ENCODE peak calls at places on chromosomes 3 and 15, in ten cellular contexts. Q is thoracic aorta, D is psoas muscle, B is body of pancreas, F is small intestine, C is tibial artery, W is breast epithelium, E is H7, H is ovary, I is esophagus muscularis mucosa. L is an unnamed sample.

GRCh38 chr3:60047426-60048200 is 997.8 kb upstream of the CFAP20DC start:
- DNase-seq in E (no peak), I (peak; percentile 68), H (no peak), D (no peak), B (no peak), Q (no peak), F (peak; percentile 13), W (no peak), C (no peak), L (no peak)

GRCh38 chr15:85770014-85770721 is 24.6 kb downstream of the KLHL25 start:
- DNase-seq in I (no peak), C (no peak), E (peak; percentile 41), F (no peak), Q (no peak), H (no peak), D (no peak), W (no peak), B (no peak), L (no peak)

GRCh38 chr3:194777729-194778128 is 92.0 kb downstream of the FAM43A start:
- DNase-seq in E (no peak), F (no peak), W (no peak), H (no peak), D (no peak), I (no peak), C (no peak), Q (no peak), B (no peak), L (no peak)

GRCh38 chr3:126985143-126985985 is 2.4 kb downstream of the PLXNA1 start:
- DNase-seq in D (no peak), C (no peak), F (no peak), Q (no peak), W (no peak), H (no peak), B (no peak), E (peak; percentile 82), I (no peak), L (no peak)

GRCh38 chr3:132660745-132661067 is 577 bp downstream of the UBA5 start:
- DNase-seq in Q (no peak), W (no peak), H (no peak), F (no peak), C (no peak), E (no peak), D (no peak), B (no peak), I (no peak), L (no peak)

GRCh38 chr15:70492240-70493177 is 270.8 kb downstream of the UACA start:
- DNase-seq in D (peak; percentile 57), C (no peak), W (no peak), B (peak; percentile 34), I (no peak), F (peak; percentile 66), Q (no peak), E (no peak), H (no peak), L (peak; percentile 97)

GRCh38 chr15:80773122-80773551 is 6.0 kb upstream of the CEMIP start:
- DNase-seq in F (no peak), D (no peak), I (no peak), E (no peak), W (no peak), C (no peak), B (no peak), H (no peak), Q (no peak), L (no peak)

GRCh38 chr15:49962044-49962602 is 156.9 kb downstream of the ATP8B4 start:
- DNase-seq in E (no peak), H (no peak), B (no peak), F (no peak), C (no peak), D (no peak), Q (no peak), I (no peak), W (no peak), L (no peak)

GRCh38 chr3:179710079-179710478 is 57.2 kb downstream of the USP13 start:
- DNase-seq in Q (no peak), I (no peak), C (no peak), B (no peak), E (peak; percentile 54), D (no peak), F (no peak), H (no peak), W (no peak), L (no peak)

GRCh38 chr3:32968367-32969087 is 17.1 kb downstream of the CCR4 start:
- DNase-seq in H (no peak), C (no peak), D (no peak), E (no peak), W (no peak), F (no peak), I (no peak), B (no peak), Q (no peak), L (no peak)

GRCh38 chr3:141414800-141415462 is 46.6 kb downstream of the ZBTB38 start:
- DNase-seq in D (no peak), F (no peak), W (no peak), C (no peak), E (no peak), B (no peak), Q (no peak), I (no peak), H (no peak), L (no peak)

GRCh38 chr15:61169275-61169903 is 59.7 kb downstream of the RORA start:
- DNase-seq in D (no peak), Q (no peak), H (no peak), B (no peak), W (no peak), I (no peak), E (no peak), F (no peak), C (no peak), L (no peak)

GRCh38 chr3:5233026-5233425 is 45.5 kb downstream of the EDEM1 start:
- DNase-seq in D (no peak), W (no peak), B (no peak), I (no peak), Q (no peak), H (no peak), E (no peak), F (no peak), C (no peak), L (no peak)
- H3K27me3 ChIP-seq in D (peaks cover 3% of the 10 kb centered on the region), W (no peaks in the 10 kb centered on the region), B (no peaks in the 10 kb centered on the region), I (no peaks in the 10 kb centered on the region), Q (no peaks in the 10 kb centered on the region), H (no peaks in the 10 kb centered on the region), E (no peaks in the 10 kb centered on the region), F (no peaks in the 10 kb centered on the region), C (peaks cover 6% of the 10 kb centered on the region), L (no peaks in the 10 kb centered on the region)

DNA sequence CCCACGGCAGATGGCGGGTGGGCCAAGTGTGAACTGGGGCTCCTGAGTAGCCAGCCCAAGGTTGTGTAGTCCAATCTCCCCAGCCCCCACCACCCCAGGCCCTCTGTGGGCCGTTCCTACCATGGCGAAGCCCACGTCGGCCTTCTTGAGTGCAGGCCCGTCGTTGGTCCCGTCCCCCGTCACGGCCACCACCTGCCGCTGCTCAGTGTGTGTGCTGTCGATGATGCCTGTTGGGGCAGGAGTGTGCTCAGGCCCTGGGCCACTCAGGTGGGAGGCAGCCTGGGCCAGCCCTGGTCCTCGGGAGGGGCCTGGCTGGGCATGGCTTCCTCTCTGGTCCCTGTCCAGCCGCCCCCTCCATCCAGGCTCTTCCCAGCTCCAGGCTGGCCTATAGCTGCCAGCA is 25.0 kb upstream of the SEC13 start:
- DNase-seq in Q (no peak), F (no peak), C (no peak), I (no peak), E (no peak), H (no peak), D (no peak), W (no peak), B (no peak), L (no peak)
- H3K27me3 ChIP-seq in Q (no peaks in the 10 kb centered on the region), F (no peaks in the 10 kb centered on the region), C (peaks cover 12% of the 10 kb centered on the region), I (no peaks in the 10 kb centered on the region), E (no peaks in the 10 kb centered on the region), H (no peaks in the 10 kb centered on the region), D (no peaks in the 10 kb centered on the region), W (no peaks in the 10 kb centered on the region), B (no peaks in the 10 kb centered on the region), L (no peaks in the 10 kb centered on the region)

GRCh38 chr15:41010335-41010734 is 57.1 kb downstream of the CHAC1 start:
- DNase-seq in I (no peak), H (no peak), C (no peak), F (peak; percentile 63), B (no peak), E (no peak), Q (no peak), D (no peak), W (no peak), L (no peak)
- H3K27me3 ChIP-seq in I (no peaks in the 10 kb centered on the region), H (no peaks in the 10 kb centered on the region), C (no peaks in the 10 kb centered on the region), F (no peaks in the 10 kb centered on the region), B (no peaks in the 10 kb centered on the region), E (no peaks in the 10 kb centered on the region), Q (no peaks in the 10 kb centered on the region), D (no peaks in the 10 kb centered on the region), W (no peaks in the 10 kb centered on the region), L (no peaks in the 10 kb centered on the region)

DNA sequence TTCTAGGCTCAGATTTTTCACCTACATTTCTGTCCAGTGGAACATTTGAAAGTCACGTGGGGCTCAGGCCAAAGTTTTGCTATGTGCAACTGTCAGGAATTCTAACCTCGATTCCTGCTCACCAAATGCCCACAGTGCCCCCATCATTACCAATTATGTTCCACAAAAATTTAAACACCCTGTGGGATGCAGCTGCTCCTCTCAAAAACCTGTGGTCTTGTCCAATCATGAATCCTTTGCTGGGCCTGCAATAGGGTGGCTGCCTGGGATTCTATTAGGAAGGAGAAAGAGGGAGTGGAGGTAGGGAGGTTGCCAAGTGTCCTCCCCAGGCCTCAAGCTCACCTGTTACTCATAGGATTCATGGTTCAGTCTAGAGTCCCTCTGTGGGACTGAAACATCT is 68.1 kb downstream of the RHCG start:
- DNase-seq in E (no peak), I (no peak), C (no peak), F (no peak), B (no peak), D (no peak), Q (no peak), W (no peak), H (no peak), L (no peak)
- H3K27me3 ChIP-seq in E (peaks cover 21% of the 10 kb centered on the region), I (no peaks in the 10 kb centered on the region), C (peaks cover 32% of the 10 kb centered on the region), F (no peaks in the 10 kb centered on the region), B (no peaks in the 10 kb centered on the region), D (peaks cover 6% of the 10 kb centered on the region), Q (peaks cover 6% of the 10 kb centered on the region), W (no peaks in the 10 kb centered on the region), H (no peaks in the 10 kb centered on the region), L (no peaks in the 10 kb centered on the region)

GRCh38 chr15:25810631-25811077 is 52.5 kb downstream of the ATP10A start:
- DNase-seq in H (no peak), D (no peak), B (no peak), C (no peak), Q (no peak), I (no peak), E (peak; percentile 64), F (peak; percentile 13), W (no peak), L (no peak)

GRCh38 chr15:25812073-25812472 is 51.1 kb downstream of the ATP10A start:
- DNase-seq in C (no peak), W (no peak), H (no peak), E (no peak), B (no peak), Q (no peak), I (no peak), F (no peak), D (no peak), L (no peak)

GRCh38 chr15:25812845-25813244 is 50.3 kb downstream of the ATP10A start:
- DNase-seq in H (no peak), C (no peak), B (no peak), Q (no peak), D (no peak), W (no peak), F (no peak), I (no peak), E (peak; percentile 22), L (no peak)

GRCh38 chr15:25810154-25810553 is 53.0 kb downstream of the ATP10A start:
- DNase-seq in Q (no peak), H (no peak), W (no peak), E (no peak), B (no peak), I (no peak), F (no peak), C (no peak), D (no peak), L (no peak)

GRCh38 chr15:25811481-25811906 is 51.6 kb downstream of the ATP10A start:
- DNase-seq in Q (no peak), I (no peak), D (no peak), B (no peak), W (no peak), C (peak; percentile 47), F (peak; percentile 10), H (no peak), E (no peak), L (no peak)
- H3K27me3 ChIP-seq in Q (no peaks in the 10 kb centered on the region), I (no peaks in the 10 kb centered on the region), D (peaks cover 2% of the 10 kb centered on the region), B (no peaks in the 10 kb centered on the region), W (no peaks in the 10 kb centered on the region), C (no peaks in the 10 kb centered on the region), F (no peaks in the 10 kb centered on the region), H (no peaks in the 10 kb centered on the region), E (no peaks in the 10 kb centered on the region), L (no peaks in the 10 kb centered on the region)

L was measured in MG63.